ENCODE peak calls at places on chromosomes 12 and 14, in nine cellular contexts. W is right atrium auricular region, B is gastrocnemius medialis, S is lung, H is PC-3, J is GM23338, F is endothelial cell of umbilical vein, C is HCT116, A is body of pancreas. Q is an unnamed sample.
A peak's percentile ranks its signal among the peaks of the same experiment; 100 is the strongest.

GRCh38 chr14:74605531-74606223 is 6.4 kb downstream of the LTBP2 start:
- DNase-seq in W (no peak), B (no peak), S (no peak), H (no peak), J (no peak), F (no peak), C (no peak), A (no peak), Q (no peak)

GRCh38 chr12:52980773-52981423 is 25.4 kb upstream of the EIF4B start:
- DNase-seq in W (peak; percentile 94), B (peak; percentile 78), S (peak; percentile 92), H (peak; percentile 96), J (peak; percentile 99), F (peak; percentile 91), C (peak; percentile 98), A (peak; percentile 96), Q (peak; percentile 89)

GRCh38 chr14:61320806-61321384 is 484 bp upstream of the PRKCH start:
- DNase-seq in W (no peak), B (no peak), S (no peak), H (peak; percentile 74), J (peak; percentile 18), F (peak; percentile 64), C (no peak), A (peak; percentile 13), Q (no peak)

GRCh38 chr12:79001404-79001803 is 136.8 kb downstream of the SYT1 start:
- DNase-seq in W (no peak), B (no peak), S (no peak), H (no peak), J (no peak), F (no peak), C (no peak), A (no peak), Q (no peak)

GRCh38 chr12:52835271-52836041 is 1.3 kb upstream of the KRT79 start:
- DNase-seq in W (no peak), B (no peak), S (no peak), H (no peak), J (no peak), F (no peak), C (no peak), A (no peak), Q (no peak)

GRCh38 chr12:111600296-111600562 is 1.1 kb upstream of the ATXN2 start:
- DNase-seq in W (no peak), B (no peak), S (no peak), H (no peak), J (no peak), F (no peak), C (no peak), A (no peak), Q (no peak)

GRCh38 chr12:104458645-104459555 is 2.2 kb downstream of the CHST11 start:
- DNase-seq in W (no peak), B (no peak), S (no peak), H (no peak), J (peak; percentile 46), F (peak; percentile 50), C (no peak), A (peak; percentile 29), Q (no peak)

GRCh38 chr12:20602671-20603402 is 92.3 kb upstream of the SLCO1C1 start:
- DNase-seq in W (no peak), B (no peak), S (no peak), H (peak; percentile 12), J (no peak), F (peak; percentile 77), C (no peak), A (no peak), Q (no peak)

GRCh38 chr12:9810721-9811120 is 16.6 kb upstream of the KLRF1 start:
- DNase-seq in W (no peak), B (no peak), S (no peak), H (no peak), J (no peak), F (no peak), C (no peak), A (no peak), Q (no peak)

GRCh38 chr12:113062502-113063395 is 6.2 kb downstream of the DTX1 start:
- DNase-seq in W (no peak), B (no peak), S (no peak), H (no peak), J (no peak), F (no peak), C (no peak), A (no peak), Q (no peak)

GRCh38 chr12:52155048-52155868 is 36.6 kb downstream of the KRT80 start:
- DNase-seq in W (no peak), B (no peak), S (no peak), H (peak; percentile 52), J (no peak), F (no peak), C (no peak), A (no peak), Q (no peak)

GRCh38 chr12:67728296-67728666 is 79.7 kb downstream of the DYRK2 start:
- DNase-seq in W (no peak), B (no peak), S (no peak), H (no peak), J (no peak), F (no peak), C (no peak), A (peak; percentile 64), Q (no peak)

GRCh38 chr12:4278582-4278939 is 5.0 kb downstream of the CCND2 start:
- DNase-seq in W (peak; percentile 81), B (peak; percentile 59), S (peak; percentile 84), H (no peak), J (no peak), F (no peak), C (no peak), A (no peak), Q (peak; percentile 73)

GRCh38 chr14:68458840-68459469 is 333.9 kb downstream of the ZFP36L1 start:
- DNase-seq in W (no peak), B (peak; percentile 64), S (peak; percentile 68), H (peak; percentile 70), J (peak; percentile 60), F (peak; percentile 98), C (no peak), A (peak; percentile 76), Q (no peak)

GRCh38 chr12:45561488-45561887 is 168.0 kb upstream of the ARID2 start:
- DNase-seq in W (no peak), B (no peak), S (no peak), H (no peak), J (no peak), F (no peak), C (no peak), A (no peak), Q (no peak)

GRCh38 chr14:53943751-53944083 is 12.9 kb downstream of the BMP4 start:
- DNase-seq in W (no peak), B (no peak), S (no peak), H (no peak), J (no peak), F (no peak), C (no peak), A (no peak), Q (no peak)

GRCh38 chr14:52299692-52300278 is 14.3 kb upstream of the PTGER2 start:
- DNase-seq in W (no peak), B (no peak), S (no peak), H (peak; percentile 80), J (peak; percentile 66), F (peak; percentile 47), C (peak; percentile 31), A (no peak), Q (no peak)

DNA sequence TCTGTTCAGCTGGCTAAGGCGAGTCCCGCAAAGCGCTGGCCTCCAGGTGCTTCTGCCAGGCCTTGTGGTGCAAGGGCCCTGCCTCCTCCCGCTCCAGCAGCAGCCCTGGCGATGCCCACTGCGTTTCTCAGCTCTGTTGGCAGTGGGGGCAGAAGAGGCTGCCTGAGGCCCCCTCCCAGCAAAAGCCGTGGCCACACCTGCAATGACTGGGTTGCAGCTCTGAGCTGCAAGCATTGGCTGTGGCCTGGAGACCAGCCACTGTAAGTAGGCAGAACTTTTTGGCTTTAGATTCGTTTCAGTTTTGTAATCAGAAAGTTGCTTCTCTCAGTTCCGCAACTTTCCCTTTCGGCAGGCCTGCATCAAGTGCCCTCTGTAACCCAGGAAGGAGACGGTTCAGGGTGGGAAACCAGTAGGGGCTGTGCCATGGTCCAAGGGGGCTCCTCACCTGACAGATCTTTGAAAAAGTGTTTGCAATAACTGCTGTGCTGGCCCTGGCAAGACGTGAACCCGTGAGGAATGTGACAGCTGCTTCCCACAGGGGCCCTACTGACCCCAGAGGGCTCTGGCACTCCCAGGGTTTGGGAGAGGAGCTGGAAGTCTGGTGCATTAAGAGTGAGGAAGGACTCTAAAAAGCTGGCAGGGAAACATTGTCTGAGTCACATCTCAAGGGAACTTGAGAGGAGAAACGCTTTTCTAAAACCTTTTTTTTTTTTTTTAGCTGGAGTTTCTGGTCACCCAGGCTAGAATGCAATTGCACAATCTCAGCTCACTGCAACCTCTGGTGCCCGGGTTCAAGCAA is 54.5 kb upstream of the MAX start:
- DNase-seq in W (peak; percentile 62), B (peak; percentile 44), S (peak; percentile 58), H (peak; percentile 49), J (no peak), F (no peak), C (no peak), A (no peak), Q (peak; percentile 79)
- H3K4me3 ChIP-seq in W (no peak overlapping the region), B (peak overlapping the region; percentile 9), S (no peak overlapping the region), H (no peak overlapping the region), J (no peak overlapping the region), F (no peak overlapping the region), C (no peak overlapping the region), A (no peak overlapping the region), Q (peak overlapping the region; percentile 59)

GRCh38 chr12:108129017-108129812 is at the start of gene WSCD2:
- DNase-seq in W (no peak), B (no peak), S (no peak), H (peak; percentile 30), J (peak; percentile 92), F (no peak), C (peak; percentile 32), A (peak; percentile 41), Q (peak; percentile 87)
- TF ChIP-seq CTCF in W (no peak), B (no peak), S (no peak), H (no peak), J (peak; percentile 36), F (no peak), C (peak; percentile 41), A (no peak), Q (no peak)

DNA sequence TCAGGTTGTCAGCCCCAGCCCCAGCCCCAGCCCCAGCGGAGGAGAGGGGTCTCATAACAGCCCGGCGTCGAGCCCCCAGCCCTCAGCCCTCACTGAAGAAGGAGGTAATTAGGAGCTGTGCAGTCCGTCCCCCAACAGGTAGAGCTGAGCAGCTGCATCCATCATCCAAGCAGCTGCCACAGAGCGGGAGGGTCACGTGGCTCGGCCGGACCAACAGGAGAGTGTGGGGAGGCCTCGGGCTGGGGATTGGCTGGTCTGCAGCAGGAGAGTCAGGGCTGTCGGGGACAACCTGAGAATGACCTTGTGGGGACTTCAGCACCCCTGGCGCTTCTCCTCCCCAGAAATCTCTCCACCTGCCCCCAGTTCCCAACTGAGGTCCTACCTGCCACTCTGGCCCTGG is 29.6 kb downstream of the SMUG1 start:
- DNase-seq in W (no peak), B (no peak), S (no peak), H (no peak), J (peak; percentile 94), F (no peak), C (peak; percentile 50), A (peak; percentile 30), Q (no peak)
- H3K27ac ChIP-seq in W (no peak overlapping the region), B (no peak overlapping the region), S (no peak overlapping the region), H (no peak overlapping the region), J (no peak overlapping the region), F (no peak overlapping the region), C (no peak overlapping the region), A (no peak overlapping the region), Q (no peak overlapping the region)

DNA sequence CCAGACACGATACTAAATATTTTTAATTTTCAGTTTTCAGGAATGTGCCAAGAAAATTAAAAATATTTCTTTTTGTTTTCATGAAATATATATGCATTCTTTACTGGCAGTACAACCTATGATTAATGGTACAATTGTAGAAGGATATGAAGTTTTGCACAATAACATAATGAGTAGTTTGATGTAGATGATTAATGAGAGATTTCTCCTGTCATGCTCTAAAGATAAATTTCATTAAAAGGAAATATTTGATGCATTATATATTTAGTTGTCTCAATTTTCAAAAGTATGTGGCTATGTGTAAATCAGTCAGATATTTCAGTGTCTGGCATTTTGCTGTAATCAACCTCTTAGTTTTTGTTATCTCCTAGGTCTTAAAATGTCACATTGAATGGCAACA is 940.2 kb upstream of the MDGA2 start:
- DNase-seq in W (no peak), B (no peak), S (no peak), H (no peak), J (no peak), F (no peak), C (no peak), A (no peak), Q (no peak)
- H3K4me3 ChIP-seq in W (no peak overlapping the region), B (no peak overlapping the region), S (no peak overlapping the region), H (no peak overlapping the region), J (no peak overlapping the region), F (no peak overlapping the region), C (no peak overlapping the region), A (no peak overlapping the region), Q (no peak overlapping the region)